ENCODE peak calls at places on chromosome 15, in seven cellular contexts. K is thoracic aorta, Y is tibial artery, S is ovary, N is body of pancreas, L is fibroblast of lung, M is GM23338. W is an unnamed sample.

GRCh38 chr15:98121957-98122356 is 161.5 kb downstream of the ARRDC4 start:
- DNase-seq in L (no peak), K (no peak), S (no peak), Y (no peak), N (no peak), M (no peak), W (no peak)

GRCh38 chr15:69140306-69140705 is 20.1 kb upstream of the GLCE start:
- DNase-seq in S (no peak), L (no peak), M (no peak), N (no peak), K (no peak), Y (no peak), W (no peak)

GRCh38 chr15:43186003-43186353 is 775 bp downstream of the CCNDBP1 start:
- DNase-seq in Y (no peak), S (no peak), K (no peak), N (peak; percentile 29), L (peak; percentile 6), M (no peak), W (no peak)

GRCh38 chr15:56244237-56244810 is 645 bp upstream of the RFX7 start:
- DNase-seq in M (peak; percentile 93), L (peak; percentile 87), N (peak; percentile 38), S (peak; percentile 29), Y (peak; percentile 67), K (no peak), W (peak; percentile 9)

GRCh38 chr15:52150043-52150825 is 37.7 kb upstream of the BCL2L10 start:
- DNase-seq in K (no peak), N (no peak), M (no peak), Y (no peak), S (no peak), L (no peak), W (no peak)

GRCh38 chr15:31302778-31303433 is 23.7 kb upstream of the KLF13 start:
- DNase-seq in S (no peak), Y (peak; percentile 60), N (no peak), K (no peak), M (peak; percentile 60), L (no peak), W (no peak)

GRCh38 chr15:76963596-76963995 is 31.3 kb upstream of the PSTPIP1 start:
- DNase-seq in L (no peak), N (peak; percentile 62), S (no peak), M (peak; percentile 43), K (no peak), Y (no peak), W (no peak)

GRCh38 chr15:61764141-61764540 is 296.1 kb downstream of the VPS13C start:
- DNase-seq in Y (no peak), M (no peak), N (no peak), K (no peak), S (no peak), L (no peak), W (no peak)

GRCh38 chr15:65576669-65577068 is 34.3 kb downstream of the INTS14 start:
- DNase-seq in M (no peak), N (no peak), Y (no peak), S (no peak), K (no peak), L (peak; percentile 91), W (no peak)

GRCh38 chr15:95319242-95319641 is 1011.3 kb upstream of the NR2F2 start:
- DNase-seq in Y (no peak), L (no peak), M (no peak), K (no peak), S (no peak), N (no peak), W (no peak)

GRCh38 chr15:85316244-85316934 is 64.0 kb upstream of the AKAP13 start:
- DNase-seq in S (no peak), M (no peak), Y (no peak), L (peak; percentile 65), N (no peak), K (no peak), W (no peak)

GRCh38 chr15:60546764-60547163 is 67.8 kb upstream of the ICE2 start:
- DNase-seq in L (no peak), Y (no peak), M (no peak), K (no peak), S (no peak), N (no peak), W (no peak)

GRCh38 chr15:90316139-90316538 is 35.9 kb upstream of the ZNF774 start:
- DNase-seq in Y (no peak), S (no peak), L (no peak), N (peak; percentile 66), K (no peak), M (no peak), W (no peak)

GRCh38 chr15:31391687-31392671 is 65.3 kb downstream of the KLF13 start:
- DNase-seq in Y (peak; percentile 96), K (peak; percentile 70), S (peak; percentile 73), L (peak; percentile 75), M (peak; percentile 77), N (peak; percentile 93), W (peak; percentile 67)

GRCh38 chr15:74725845-74726773 is 781 bp upstream of the CYP1A1 start:
- DNase-seq in N (peak; percentile 55), S (no peak), Y (no peak), K (no peak), L (no peak), M (peak; percentile 82), W (peak; percentile 67)

GRCh38 chr15:74906193-74906449 is 530 bp downstream of the FAM219B start:
- DNase-seq in M (peak; percentile 57), K (no peak), S (no peak), N (peak; percentile 50), L (peak; percentile 23), Y (no peak), W (no peak)

GRCh38 chr15:27826902-27827321 is 272.2 kb downstream of the OCA2 start:
- DNase-seq in M (no peak), K (no peak), Y (no peak), S (no peak), L (peak; percentile 68), N (no peak), W (no peak)

GRCh38 chr15:60121845-60122244 is 117.7 kb downstream of the FOXB1 start:
- DNase-seq in L (no peak), Y (no peak), N (no peak), M (no peak), S (no peak), K (no peak), W (no peak)

GRCh38 chr15:39139431-39140059 is 441.3 kb upstream of the THBS1 start:
- DNase-seq in K (no peak), L (no peak), N (no peak), S (no peak), M (no peak), Y (no peak), W (no peak)
- H3K4me3 ChIP-seq in K (no peak overlapping the region), L (no peak overlapping the region), N (no peak overlapping the region), S (no peak overlapping the region), M (no peak overlapping the region), Y (no peak overlapping the region), W (no peak overlapping the region)

GRCh38 chr15:78739996-78740903 is 71.0 kb downstream of the ADAMTS7 start:
- DNase-seq in Y (no peak), L (no peak), S (no peak), M (peak; percentile 94), K (no peak), N (peak; percentile 83), W (no peak)
- TF ChIP-seq CTCF in Y (no peak), L (peak; percentile 41), S (no peak), M (no peak), K (no peak), N (peak; percentile 25), W (peak; percentile 20)

GRCh38 chr15:70742928-70743327 is 20.4 kb downstream of the UACA start:
- DNase-seq in Y (no peak), N (no peak), K (no peak), S (no peak), M (no peak), L (peak; percentile 41), W (no peak)

GRCh38 chr15:70741677-70742293 is 21.6 kb downstream of the UACA start:
- DNase-seq in M (no peak), L (peak; percentile 50), N (no peak), S (no peak), K (no peak), Y (no peak), W (no peak)

DNA sequence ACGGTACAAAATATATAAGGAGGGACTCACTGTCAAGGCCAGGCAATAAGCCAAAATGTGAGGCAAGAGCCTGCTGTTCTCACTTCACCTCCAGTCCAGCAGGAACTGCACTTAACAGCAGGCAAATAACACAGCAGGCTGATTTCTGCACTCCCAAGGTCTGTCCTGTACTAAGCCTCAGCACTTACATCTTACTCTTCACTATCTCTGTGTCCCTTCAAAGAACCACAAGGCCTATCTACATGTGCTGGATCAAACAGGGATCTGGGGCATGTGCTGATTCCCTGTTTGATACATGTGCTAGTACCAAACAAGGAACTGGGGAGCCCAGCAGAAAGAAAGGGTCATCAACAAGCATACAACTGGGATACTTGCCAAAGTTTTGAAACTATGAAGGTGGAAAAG is 22.2 kb downstream of the UACA start:
- DNase-seq in Y (peak; percentile 87), M (no peak), K (no peak), L (peak; percentile 78), N (peak; percentile 72), S (peak; percentile 63), W (peak; percentile 84)
- H3K4me3 ChIP-seq in Y (no peak overlapping the region), M (no peak overlapping the region), K (peak overlapping the region; percentile 22), L (peak overlapping the region; percentile 14), N (no peak overlapping the region), S (no peak overlapping the region), W (no peak overlapping the region)

DNA sequence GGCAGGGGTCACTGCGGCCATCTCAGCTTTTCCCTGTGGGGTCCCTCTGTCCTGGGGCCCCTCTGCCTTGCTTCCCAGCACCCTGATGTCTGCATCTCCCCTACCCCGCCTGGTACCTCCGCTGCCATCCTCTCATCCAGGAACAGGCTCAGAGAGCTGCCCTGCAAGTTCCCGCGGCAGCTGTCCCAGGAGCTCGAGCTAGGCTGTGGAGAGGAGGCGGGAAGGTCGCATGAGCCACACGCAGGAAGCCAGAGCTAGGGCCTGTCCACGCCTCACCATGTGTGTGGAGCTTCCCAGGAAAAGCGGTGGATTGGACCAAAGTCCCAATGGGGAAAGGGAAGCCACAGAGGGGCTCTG is 12.5 kb downstream of the PLA2G4B start:
- DNase-seq in N (peak; percentile 20), L (no peak), M (no peak), K (no peak), Y (no peak), S (no peak), W (no peak)
- TF ChIP-seq CTCF in N (no peak), L (no peak), M (no peak), K (no peak), Y (no peak), S (no peak), W (no peak)

W was measured in ascending aorta.